ENCODE peak calls at places on chromosomes 1 and 21, in five cellular contexts. S is amniotic stem cell, T is fibroblast of gingiva, P is cardiac fibroblast, B is A172. E is an unnamed sample.

GRCh38 chr1:116878804-116879477 is 30.8 kb upstream of the PTGFRN start:
- DNase-seq in T (no peak), S (no peak), B (peak), P (peak), E (peak)

GRCh38 chr1:84298336-84298687 is 3.2 kb upstream of the SAMD13 start:
- DNase-seq in B (no peak), P (peak), S (no peak), T (peak), E (peak)

GRCh38 chr1:72891976-72892375 is 609.6 kb upstream of the NEGR1 start:
- DNase-seq in P (no peak), T (no peak), B (no peak), S (no peak), E (no peak)

GRCh38 chr1:1203561-1204424 is 2.6 kb downstream of the TNFRSF18 start:
- DNase-seq in P (no peak), B (no peak), S (no peak), T (no peak), E (no peak)

GRCh38 chr1:207346562-207346912 is 25.1 kb downstream of the CD55 start:
- DNase-seq in S (no peak), P (no peak), T (peak), B (no peak), E (no peak)

GRCh38 chr1:56837244-56837926 is 17.2 kb upstream of the C8A start:
- DNase-seq in T (no peak), B (no peak), P (no peak), S (no peak), E (peak)

GRCh38 chr1:230054092-230054749 is 12.8 kb upstream of the GALNT2 start:
- DNase-seq in P (no peak), B (no peak), S (no peak), T (no peak), E (no peak)

GRCh38 chr1:20710450-20711284 is 7.1 kb downstream of the KIF17 start:
- DNase-seq in P (no peak), B (no peak), T (no peak), S (no peak), E (no peak)

GRCh38 chr1:98702976-98703375 is 41.5 kb downstream of the SNX7 start:
- DNase-seq in B (no peak), S (no peak), P (peak), T (peak), E (peak)

GRCh38 chr1:117605811-117606607 is at the start of gene TENT5C:
- DNase-seq in S (peak), B (peak), P (peak), T (peak), E (peak)

GRCh38 chr1:212754715-212755114 is 36.9 kb downstream of the NSL1 start:
- DNase-seq in P (peak), T (no peak), B (no peak), S (no peak), E (no peak)

GRCh38 chr1:94130851-94131595 is 10.1 kb upstream of the ABCA4 start:
- DNase-seq in S (no peak), P (peak), T (no peak), B (peak), E (peak)

GRCh38 chr1:207861442-207862177 is 49.3 kb downstream of the CD34 start:
- DNase-seq in P (no peak), B (no peak), S (no peak), T (no peak), E (peak)

GRCh38 chr21:38159355-38159754 is 97.4 kb upstream of the KCNJ15 start:
- DNase-seq in P (peak), T (peak), S (peak), B (peak), E (peak)

GRCh38 chr1:170369417-170369816 is 162.5 kb upstream of the GORAB start:
- DNase-seq in S (no peak), T (no peak), P (no peak), B (no peak), E (no peak)

GRCh38 chr1:59013276-59013927 is 229.6 kb upstream of the JUN start:
- DNase-seq in P (peak), T (peak), B (peak), S (no peak), E (peak)

GRCh38 chr1:31647106-31647505 is 2.4 kb upstream of the PEF1 start:
- DNase-seq in T (peak), B (no peak), S (peak), P (peak), E (no peak)

GRCh38 chr1:100782473-100783010 is 63.0 kb downstream of the VCAM1 start:
- DNase-seq in S (no peak), T (no peak), P (no peak), B (no peak), E (no peak)

GRCh38 chr1:2786329-2787162 is 14.9 kb downstream of the TTC34 start:
- DNase-seq in T (no peak), P (no peak), S (no peak), B (no peak), E (no peak)

GRCh38 chr1:239140968-239141367 is 245.4 kb upstream of the CHRM3 start:
- DNase-seq in B (no peak), T (no peak), S (no peak), P (no peak), E (no peak)

GRCh38 chr1:37410080-37410479 is 64.3 kb upstream of the ZC3H12A start:
- DNase-seq in S (no peak), B (no peak), P (no peak), T (no peak), E (no peak)

GRCh38 chr1:222335586-222335985 is 212.3 kb downstream of the HHIPL2 start:
- DNase-seq in B (no peak), P (no peak), T (no peak), S (no peak), E (peak)

E was measured in M059J.